ENCODE peak calls at places on chromosomes 11 and 22, in seven cellular contexts. One of them, this sample, is unnamed.

GRCh38 chr11:130535530-130535929 is 87.1 kb downstream of the ADAMTS15 start:
- DNase-seq in prostate gland: peak
- DNase-seq in HCT116: no peak
- DNase-seq in stomach: no peak
- DNase-seq in endothelial cell of umbilical vein: no peak
- DNase-seq in GM12892: no peak
- DNase-seq in upper lobe of left lung: no peak
- DNase-seq in this sample: no peak

GRCh38 chr11:116471608-116472007 is 301.2 kb downstream of the BUD13 start:
- DNase-seq in upper lobe of left lung: no peak
- DNase-seq in HCT116: peak
- DNase-seq in GM12892: no peak
- DNase-seq in prostate gland: no peak
- DNase-seq in endothelial cell of umbilical vein: peak
- DNase-seq in stomach: no peak
- DNase-seq in this sample: peak

GRCh38 chr11:66976048-66976467 is 954 bp downstream of the C11orf86 start:
- DNase-seq in prostate gland: no peak
- DNase-seq in endothelial cell of umbilical vein: peak
- DNase-seq in HCT116: no peak
- DNase-seq in GM12892: no peak
- DNase-seq in stomach: no peak
- DNase-seq in upper lobe of left lung: no peak
- DNase-seq in this sample: no peak

GRCh38 chr11:118198370-118198769 is 21.9 kb upstream of the SCN2B start:
- DNase-seq in GM12892: peak
- DNase-seq in upper lobe of left lung: peak
- DNase-seq in endothelial cell of umbilical vein: peak
- DNase-seq in HCT116: peak
- DNase-seq in stomach: peak
- DNase-seq in prostate gland: peak
- DNase-seq in this sample: peak

GRCh38 chr22:42901790-42902508 is 44.9 kb upstream of the ARFGAP3 start:
- DNase-seq in upper lobe of left lung: no peak
- DNase-seq in HCT116: no peak
- DNase-seq in stomach: no peak
- DNase-seq in endothelial cell of umbilical vein: no peak
- DNase-seq in GM12892: no peak
- DNase-seq in prostate gland: no peak
- DNase-seq in this sample: peak

GRCh38 chr11:75950141-75950540 is 135.1 kb downstream of the UVRAG start:
- DNase-seq in GM12892: no peak
- DNase-seq in HCT116: no peak
- DNase-seq in endothelial cell of umbilical vein: no peak
- DNase-seq in stomach: no peak
- DNase-seq in upper lobe of left lung: no peak
- DNase-seq in prostate gland: no peak
- DNase-seq in this sample: no peak

GRCh38 chr11:109697140-109697843 is 275.3 kb downstream of the C11orf87 start:
- DNase-seq in endothelial cell of umbilical vein: peak
- DNase-seq in upper lobe of left lung: peak
- DNase-seq in stomach: no peak
- DNase-seq in GM12892: peak
- DNase-seq in HCT116: peak
- DNase-seq in prostate gland: no peak
- DNase-seq in this sample: peak

GRCh38 chr11:32563600-32563959 is 20.1 kb upstream of the EIF3M start:
- DNase-seq in endothelial cell of umbilical vein: no peak
- DNase-seq in GM12892: no peak
- DNase-seq in prostate gland: no peak
- DNase-seq in HCT116: no peak
- DNase-seq in upper lobe of left lung: no peak
- DNase-seq in stomach: no peak
- DNase-seq in this sample: no peak

GRCh38 chr11:118609380-118610219 is 2.2 kb downstream of the PHLDB1 start:
- DNase-seq in endothelial cell of umbilical vein: peak
- DNase-seq in HCT116: no peak
- DNase-seq in GM12892: no peak
- DNase-seq in prostate gland: no peak
- DNase-seq in upper lobe of left lung: peak
- DNase-seq in stomach: peak
- DNase-seq in this sample: peak

DNA sequence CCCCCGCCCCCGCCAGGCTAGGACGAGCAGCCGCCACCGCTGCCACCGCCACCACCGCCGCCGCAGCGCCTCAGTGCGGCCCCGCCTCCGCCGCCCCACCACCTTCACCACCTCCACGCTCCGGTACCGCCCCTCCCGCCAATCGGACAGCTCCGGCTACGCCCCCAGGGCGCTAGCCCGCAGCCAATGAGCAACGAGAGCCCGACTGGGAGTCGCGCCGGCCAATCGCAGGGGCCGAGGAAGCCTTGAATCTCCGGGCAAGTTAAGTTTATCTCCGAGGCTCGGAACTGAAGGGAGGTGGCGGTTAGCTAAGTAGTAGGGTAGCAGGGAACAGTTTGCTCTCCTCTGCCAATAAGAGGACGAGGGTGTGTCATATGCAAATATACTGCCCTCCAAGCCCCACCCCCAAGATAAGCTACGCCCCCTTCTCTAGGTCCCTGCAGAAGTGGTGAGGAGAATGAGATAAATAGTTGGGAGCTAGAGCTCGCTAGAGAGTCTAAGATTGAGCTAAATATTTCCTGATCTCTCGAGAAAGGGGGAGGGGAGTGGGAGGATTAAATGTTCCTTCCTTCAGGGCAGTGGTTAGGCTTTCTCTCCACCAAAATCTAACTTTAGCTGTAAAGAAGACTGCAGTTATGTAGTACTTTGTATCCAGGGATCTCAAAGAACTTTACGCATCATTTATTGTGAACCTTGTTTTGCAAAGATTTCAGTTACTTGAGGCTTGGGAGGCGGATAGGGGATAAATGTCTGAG is at the start of gene SESN3:
- DNase-seq in endothelial cell of umbilical vein: peak
- DNase-seq in stomach: peak
- DNase-seq in upper lobe of left lung: peak
- DNase-seq in prostate gland: peak
- DNase-seq in HCT116: peak
- DNase-seq in GM12892: peak
- DNase-seq in this sample: peak
- TF ChIP-seq POLR2A in endothelial cell of umbilical vein: no peak
- TF ChIP-seq POLR2A in stomach: no peak
- TF ChIP-seq POLR2A in upper lobe of left lung: peak
- TF ChIP-seq POLR2A in prostate gland: peak
- TF ChIP-seq POLR2A in HCT116: no peak
- TF ChIP-seq POLR2A in GM12892: peak
- TF ChIP-seq POLR2A in this sample: peak

GRCh38 chr22:46026907-46027218 is 49.9 kb upstream of the WNT7B start:
- DNase-seq in endothelial cell of umbilical vein: no peak
- DNase-seq in HCT116: no peak
- DNase-seq in stomach: no peak
- DNase-seq in GM12892: no peak
- DNase-seq in prostate gland: no peak
- DNase-seq in upper lobe of left lung: no peak
- DNase-seq in this sample: no peak

GRCh38 chr22:46025973-46026906 is 49.3 kb upstream of the WNT7B start:
- DNase-seq in GM12892: no peak
- DNase-seq in endothelial cell of umbilical vein: no peak
- DNase-seq in stomach: no peak
- DNase-seq in upper lobe of left lung: no peak
- DNase-seq in HCT116: no peak
- DNase-seq in prostate gland: no peak
- DNase-seq in this sample: no peak

GRCh38 chr22:46028069-46028991 is 51.4 kb upstream of the WNT7B start:
- DNase-seq in prostate gland: no peak
- DNase-seq in HCT116: no peak
- DNase-seq in GM12892: no peak
- DNase-seq in stomach: no peak
- DNase-seq in upper lobe of left lung: no peak
- DNase-seq in endothelial cell of umbilical vein: no peak
- DNase-seq in this sample: no peak

GRCh38 chr22:46029036-46029435 is 52.1 kb upstream of the WNT7B start:
- DNase-seq in upper lobe of left lung: no peak
- DNase-seq in endothelial cell of umbilical vein: no peak
- DNase-seq in stomach: no peak
- DNase-seq in prostate gland: no peak
- DNase-seq in HCT116: no peak
- DNase-seq in GM12892: no peak
- DNase-seq in this sample: no peak

GRCh38 chr22:46027219-46028068 is 50.5 kb upstream of the WNT7B start:
- DNase-seq in prostate gland: no peak
- DNase-seq in GM12892: no peak
- DNase-seq in endothelial cell of umbilical vein: no peak
- DNase-seq in upper lobe of left lung: peak
- DNase-seq in stomach: peak
- DNase-seq in HCT116: no peak
- DNase-seq in this sample: peak
- TF ChIP-seq POLR2A in prostate gland: no peak
- TF ChIP-seq POLR2A in GM12892: no peak
- TF ChIP-seq POLR2A in endothelial cell of umbilical vein: no peak
- TF ChIP-seq POLR2A in upper lobe of left lung: peak
- TF ChIP-seq POLR2A in stomach: no peak
- TF ChIP-seq POLR2A in HCT116: no peak
- TF ChIP-seq POLR2A in this sample: peak

DNA sequence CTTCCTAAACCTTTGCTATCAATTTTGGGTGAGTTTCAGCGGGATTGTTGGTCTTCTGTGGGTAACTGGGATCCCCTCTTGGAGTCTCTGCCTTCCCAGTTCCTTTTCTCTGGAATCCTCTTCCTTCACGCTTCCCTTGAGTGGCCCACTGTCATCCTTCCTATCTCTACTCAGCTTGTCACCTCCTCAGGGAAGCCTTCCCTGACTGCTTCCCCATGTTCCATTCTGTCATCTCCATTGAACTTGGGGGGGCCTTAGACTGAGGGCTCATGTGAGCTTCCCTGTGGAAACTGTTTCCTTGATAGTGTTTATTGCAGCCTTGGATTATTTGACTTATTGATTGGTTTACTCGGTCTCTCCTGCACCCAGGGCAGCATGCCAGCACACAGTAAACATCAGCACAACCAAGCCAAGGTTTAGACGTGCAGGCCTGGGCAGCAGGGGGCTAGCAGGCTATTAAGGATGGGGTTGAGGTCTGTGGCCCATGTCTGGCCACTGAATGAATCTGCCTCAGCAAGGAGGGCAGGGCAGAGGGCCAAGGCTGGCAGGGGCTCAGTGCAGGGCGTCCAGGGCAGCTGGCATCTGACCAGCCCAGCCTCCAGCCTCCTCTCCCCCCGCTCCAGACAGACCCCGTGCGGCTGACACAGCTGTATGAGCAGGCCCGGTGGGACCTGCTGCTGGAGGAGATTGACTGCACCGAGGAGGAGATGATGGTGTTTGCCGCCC is 7.2 kb downstream of the TRPT1 start:
- DNase-seq in upper lobe of left lung: no peak
- DNase-seq in endothelial cell of umbilical vein: no peak
- DNase-seq in stomach: no peak
- DNase-seq in GM12892: no peak
- DNase-seq in prostate gland: no peak
- DNase-seq in HCT116: no peak
- DNase-seq in this sample: no peak
- TF ChIP-seq POLR2A in upper lobe of left lung: no peak
- TF ChIP-seq POLR2A in endothelial cell of umbilical vein: no peak
- TF ChIP-seq POLR2A in stomach: no peak
- TF ChIP-seq POLR2A in GM12892: no peak
- TF ChIP-seq POLR2A in prostate gland: no peak
- TF ChIP-seq POLR2A in HCT116: no peak
- TF ChIP-seq POLR2A in this sample: no peak

DNA sequence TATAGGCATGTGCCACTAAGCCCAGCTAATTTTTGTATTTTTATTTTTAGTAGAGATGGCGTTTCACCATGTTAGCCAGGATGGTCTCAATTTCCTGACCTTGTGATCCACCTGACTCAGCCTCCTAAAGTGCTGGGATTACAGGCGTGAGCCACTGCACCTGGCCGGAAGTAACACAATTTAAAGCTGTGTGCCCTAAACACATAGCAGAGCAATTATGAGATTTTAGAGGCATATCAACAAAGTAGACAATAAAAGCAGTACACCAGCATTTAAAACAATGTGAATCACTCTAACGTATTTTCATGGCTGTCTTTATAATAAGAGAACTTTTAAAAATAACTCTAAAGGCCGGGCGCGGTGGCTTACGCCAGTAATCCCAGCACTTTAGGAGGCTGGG is 42.4 kb downstream of the PRR14L start:
- DNase-seq in prostate gland: no peak
- DNase-seq in GM12892: no peak
- DNase-seq in HCT116: no peak
- DNase-seq in upper lobe of left lung: no peak
- DNase-seq in stomach: no peak
- DNase-seq in endothelial cell of umbilical vein: no peak
- DNase-seq in this sample: no peak
- TF ChIP-seq POLR2A in prostate gland: no peak
- TF ChIP-seq POLR2A in GM12892: no peak
- TF ChIP-seq POLR2A in HCT116: no peak
- TF ChIP-seq POLR2A in upper lobe of left lung: no peak
- TF ChIP-seq POLR2A in stomach: no peak
- TF ChIP-seq POLR2A in endothelial cell of umbilical vein: no peak
- TF ChIP-seq POLR2A in this sample: no peak

DNA sequence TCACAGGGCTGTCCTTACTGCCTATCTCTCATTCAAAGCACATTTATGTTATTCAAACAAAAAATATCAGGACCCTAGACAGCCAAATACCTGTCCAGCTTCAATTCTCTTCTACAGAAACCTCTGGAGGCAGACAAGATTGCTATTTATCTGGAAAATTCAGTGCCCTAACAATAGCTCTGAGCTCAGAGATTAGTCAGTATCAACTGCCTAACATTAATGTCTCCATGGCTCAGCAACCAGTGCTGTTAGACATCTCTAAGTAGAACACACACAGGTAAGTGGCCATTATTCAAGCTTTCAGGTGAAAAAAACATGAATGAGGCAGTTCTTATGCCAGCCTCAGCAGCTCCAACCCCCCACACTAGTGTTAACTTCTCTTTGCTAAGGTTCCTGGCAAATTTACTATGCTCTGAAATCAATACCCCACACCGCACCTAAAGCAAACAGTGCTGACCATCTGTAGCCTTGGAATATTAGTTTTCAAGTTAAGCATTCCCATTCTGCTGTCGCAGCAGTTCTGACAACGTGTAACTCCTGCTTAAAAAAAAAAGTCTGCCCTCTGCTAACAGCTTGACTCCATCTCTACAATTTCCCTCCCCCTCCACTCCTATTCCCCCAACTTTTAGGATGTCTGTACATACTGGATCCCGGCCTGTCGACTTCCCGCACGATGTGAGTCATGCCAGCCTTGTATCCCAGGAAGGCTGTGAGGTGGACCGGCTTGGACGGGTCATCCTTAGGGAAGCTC is 1.5 kb downstream of the RPL3 start:
- DNase-seq in stomach: no peak
- DNase-seq in prostate gland: no peak
- DNase-seq in GM12892: no peak
- DNase-seq in HCT116: no peak
- DNase-seq in upper lobe of left lung: no peak
- DNase-seq in endothelial cell of umbilical vein: peak
- DNase-seq in this sample: peak
- TF ChIP-seq POLR2A in stomach: no peak
- TF ChIP-seq POLR2A in prostate gland: no peak
- TF ChIP-seq POLR2A in GM12892: peak
- TF ChIP-seq POLR2A in HCT116: no peak
- TF ChIP-seq POLR2A in upper lobe of left lung: no peak
- TF ChIP-seq POLR2A in endothelial cell of umbilical vein: no peak
- TF ChIP-seq POLR2A in this sample: no peak